ENCODE peak calls at places on chromosomes 4 and X, in ten cellular contexts. L is HCT116, F is adrenal gland, C is transverse colon, V is Peyer's patch, Y is H54, M is thyroid gland, U is tibial nerve, O is IMR-90, S is A549. E is an unnamed sample.

GRCh38 chr4:31539279-31540074 is 819.3 kb downstream of the PCDH7 start:
- DNase-seq in M (peak), V (no peak), F (no peak), L (no peak), Y (no peak), C (no peak), U (no peak), S (no peak), O (no peak), E (no peak)

GRCh38 chrX:11784543-11784942 is 26.5 kb downstream of the MSL3 start:
- DNase-seq in V (no peak), C (no peak), Y (no peak), S (no peak), F (no peak), L (no peak), U (no peak), M (no peak), O (no peak), E (no peak)

GRCh38 chrX:20267924-20268701 is 1.4 kb upstream of the RPS6KA3 start:
- DNase-seq in S (no peak), C (peak), L (no peak), M (peak), O (no peak), F (peak), V (peak), Y (no peak), U (peak), E (peak)

GRCh38 chrX:151393514-151393913 is 3.5 kb upstream of the VMA21 start:
- DNase-seq in F (no peak), L (no peak), V (peak), O (no peak), S (no peak), Y (no peak), U (no peak), M (no peak), C (no peak), E (no peak)

GRCh38 chr4:156388826-156389225 is 435.2 kb upstream of the CTSO start:
- DNase-seq in L (no peak), S (no peak), Y (peak), M (no peak), C (no peak), O (peak), V (no peak), F (no peak), U (no peak), E (no peak)

GRCh38 chr4:149716728-149717127 is 98.9 kb downstream of the IQCM start:
- DNase-seq in F (no peak), L (no peak), M (no peak), O (no peak), S (no peak), U (no peak), V (no peak), Y (no peak), C (no peak), E (no peak)

GRCh38 chrX:41333744-41333993 is 293 bp upstream of the DDX3X start:
- DNase-seq in M (peak), S (peak), Y (no peak), C (no peak), V (no peak), L (peak), U (peak), O (peak), F (peak), E (no peak)

GRCh38 chr4:182809417-182810102 is 107.6 kb downstream of the DCTD start:
- DNase-seq in U (no peak), M (peak), F (no peak), S (no peak), C (no peak), L (peak), Y (no peak), V (no peak), O (no peak), E (no peak)

GRCh38 chrX:16114640-16115039 is 8.7 kb upstream of the GRPR start:
- DNase-seq in S (no peak), M (no peak), C (no peak), O (peak), V (no peak), U (no peak), L (no peak), F (no peak), Y (no peak), E (no peak)

GRCh38 chrX:111634823-111635410 is 46.1 kb upstream of the ALG13 start:
- DNase-seq in S (no peak), F (no peak), Y (no peak), U (no peak), M (no peak), L (no peak), C (no peak), O (no peak), V (no peak), E (no peak)

GRCh38 chr4:100294356-100294755 is 104.1 kb upstream of the DDIT4L start:
- DNase-seq in M (no peak), O (peak), V (no peak), F (no peak), U (no peak), S (no peak), Y (no peak), L (no peak), C (no peak), E (no peak)

GRCh38 chr4:181964731-181965130 is 278.5 kb upstream of the TENM3 start:
- DNase-seq in F (no peak), C (no peak), L (no peak), V (no peak), Y (no peak), S (no peak), O (no peak), U (no peak), M (no peak), E (no peak)

GRCh38 chrX:134476284-134476683 is 16.3 kb downstream of the HPRT1 start:
- DNase-seq in F (no peak), V (no peak), M (no peak), S (no peak), U (no peak), O (no peak), Y (no peak), L (no peak), C (no peak), E (no peak)

GRCh38 chrX:74015379-74016019 is 288.5 kb upstream of the ZCCHC13 start:
- DNase-seq in O (peak), U (peak), L (peak), Y (peak), C (peak), F (peak), M (peak), S (peak), V (peak), E (no peak)

GRCh38 chr4:8547912-8548730 is 32.1 kb upstream of the GPR78 start:
- DNase-seq in Y (no peak), L (no peak), M (no peak), U (no peak), V (no peak), O (no peak), S (no peak), C (no peak), F (no peak), E (peak)

GRCh38 chr4:10115657-10116624 is 658 bp downstream of the WDR1 start:
- DNase-seq in U (no peak), L (peak), M (peak), F (peak), S (peak), O (no peak), V (peak), C (peak), Y (no peak), E (no peak)

GRCh38 chr4:140213736-140214135 is 59.8 kb upstream of the MAML3 start:
- DNase-seq in U (no peak), L (no peak), M (no peak), S (no peak), F (no peak), V (no peak), Y (peak), O (peak), C (no peak), E (no peak)

GRCh38 chr4:148004228-148004813 is 272.4 kb downstream of the ARHGAP10 start:
- DNase-seq in V (peak), F (no peak), M (no peak), C (peak), S (no peak), Y (no peak), L (no peak), U (peak), O (no peak), E (peak)

GRCh38 chrX:20067709-20068315 is 48.9 kb downstream of the MAP7D2 start:
- DNase-seq in L (peak), U (peak), F (peak), O (peak), M (peak), V (peak), C (peak), S (peak), Y (peak), E (peak)

GRCh38 chr4:155342142-155342541 is 34.6 kb downstream of the MAP9 start:
- DNase-seq in S (peak), F (no peak), V (no peak), U (no peak), C (no peak), O (peak), Y (no peak), L (no peak), M (no peak), E (no peak)

GRCh38 chr4:53654300-53654758 is 63.0 kb upstream of the LNX1 start:
- DNase-seq in C (no peak), M (peak), S (no peak), F (peak), U (no peak), O (peak), L (no peak), V (no peak), Y (no peak), E (no peak)

GRCh38 chr4:42483426-42484379 is 86.4 kb downstream of the SHISA3 start:
- DNase-seq in O (peak), L (no peak), M (no peak), S (no peak), F (no peak), V (no peak), U (peak), C (no peak), Y (no peak), E (no peak)

GRCh38 chrX:25131055-25131454 is 115.3 kb upstream of the ARX start:
- DNase-seq in U (no peak), C (no peak), F (no peak), O (peak), Y (no peak), V (no peak), M (no peak), L (no peak), S (peak), E (no peak)

GRCh38 chr4:41504167-41504566 is 33.8 kb upstream of the LIMCH1 start:
- DNase-seq in S (no peak), F (no peak), M (no peak), L (no peak), V (no peak), Y (no peak), O (no peak), U (no peak), C (no peak), E (no peak)

GRCh38 chrX:149374751-149375150 is 130.4 kb downstream of the IDS start:
- DNase-seq in C (no peak), O (no peak), U (no peak), S (no peak), V (no peak), Y (no peak), F (no peak), M (no peak), L (no peak), E (no peak)

GRCh38 chr4:146709956-146710355 is 71.3 kb downstream of the POU4F2 start:
- DNase-seq in L (no peak), U (no peak), S (no peak), M (no peak), C (no peak), O (no peak), Y (no peak), F (no peak), V (no peak), E (no peak)

GRCh38 chr4:142393127-142393526 is 453.0 kb downstream of the INPP4B start:
- DNase-seq in F (no peak), O (no peak), S (no peak), Y (no peak), C (no peak), M (no peak), L (no peak), U (no peak), V (no peak), E (no peak)

GRCh38 chrX:40249582-40249981 is 151.8 kb upstream of the BCOR start:
- DNase-seq in M (no peak), F (no peak), V (no peak), S (no peak), C (no peak), O (no peak), L (no peak), U (no peak), Y (no peak), E (no peak)

GRCh38 chr4:112526061-112526460 is 10.1 kb upstream of the NEUROG2 start:
- DNase-seq in F (no peak), C (no peak), M (no peak), O (peak), L (no peak), Y (no peak), V (no peak), S (no peak), U (no peak), E (no peak)

GRCh38 chr4:183355405-183355804 is 33.2 kb upstream of the CLDN24 start:
- DNase-seq in O (peak), Y (peak), S (no peak), F (peak), L (no peak), M (no peak), V (peak), U (no peak), C (no peak), E (no peak)

GRCh38 chrX:31258163-31258562 is 186.3 kb upstream of the FTHL17 start:
- DNase-seq in C (no peak), U (no peak), V (no peak), F (no peak), O (no peak), M (no peak), S (no peak), L (no peak), Y (no peak), E (no peak)

GRCh38 chrX:7149421-7149820 is 1.5 kb upstream of the PUDP start:
- DNase-seq in L (no peak), V (no peak), S (no peak), U (no peak), M (no peak), C (no peak), Y (no peak), O (no peak), F (no peak), E (no peak)

GRCh38 chrX:7147431-7147977 is at the start of gene STS:
- DNase-seq in Y (no peak), M (peak), S (no peak), F (peak), C (peak), U (peak), O (peak), V (peak), L (no peak), E (peak)

GRCh38 chrX:7146026-7146702 is 1.3 kb upstream of the STS start:
- DNase-seq in Y (no peak), F (no peak), C (no peak), S (no peak), M (no peak), L (no peak), U (no peak), V (no peak), O (no peak), E (no peak)

GRCh38 chrX:7146703-7147430 is 645 bp upstream of the STS start:
- DNase-seq in U (no peak), M (no peak), O (no peak), C (peak), S (no peak), Y (no peak), L (no peak), F (no peak), V (no peak), E (no peak)

DNA sequence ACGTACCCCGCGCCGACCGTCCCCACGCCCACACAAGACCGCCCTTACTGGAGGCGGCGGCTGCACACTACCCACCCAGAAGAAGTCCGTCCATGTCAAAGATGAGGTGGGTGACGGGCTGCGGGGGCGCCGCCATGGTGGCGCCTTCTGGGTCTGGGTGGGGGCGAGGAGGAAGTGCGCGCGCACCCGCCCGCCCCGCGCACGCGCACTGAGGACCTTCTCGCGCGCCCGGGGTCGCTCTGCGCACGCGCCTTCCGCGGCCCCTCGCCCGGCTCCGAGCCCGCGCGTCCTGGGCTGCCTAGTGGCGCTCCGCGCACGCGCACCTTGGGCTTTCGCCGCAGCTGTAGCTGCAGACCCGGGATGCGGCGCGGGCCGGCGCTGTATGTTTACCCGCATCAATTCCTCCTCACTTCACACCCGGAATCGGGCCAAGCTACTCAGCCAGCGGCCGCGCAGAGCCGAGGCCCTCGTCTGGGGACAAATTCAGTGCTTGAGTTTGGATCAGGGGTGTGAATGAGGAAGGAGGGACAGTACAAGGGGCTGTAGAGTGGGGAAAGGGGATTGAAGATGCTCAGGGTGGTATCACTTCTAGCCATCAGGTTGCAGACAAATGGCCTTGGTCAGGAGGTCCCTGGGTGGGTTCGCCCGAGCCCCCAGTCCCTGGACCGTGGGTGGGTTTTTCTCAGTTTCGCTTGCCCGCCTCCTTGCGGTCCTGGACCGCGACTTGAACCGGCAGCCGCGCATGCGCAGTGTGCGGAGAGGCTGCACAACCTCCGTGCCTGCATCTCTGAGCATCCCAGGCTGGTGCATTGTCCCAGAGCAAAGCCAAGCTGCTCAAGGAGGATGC is at the start of gene PUDP:
- DNase-seq in Y (peak), F (peak), L (peak), V (peak), S (peak), C (peak), U (peak), O (peak), M (peak), E (peak)
- TF ChIP-seq POLR2A in Y (peak), F (peak), L (no peak), V (peak), S (peak), C (peak), U (peak), O (peak), M (no peak), E (no peak)

GRCh38 chr4:185534534-185534849 is 815 bp downstream of the PDLIM3 start:
- DNase-seq in F (no peak), V (no peak), M (no peak), O (no peak), U (no peak), S (no peak), C (no peak), Y (no peak), L (no peak), E (no peak)
- TF ChIP-seq POLR2A in F (no peak), V (no peak), M (no peak), O (no peak), U (no peak), S (no peak), C (no peak), Y (no peak), L (no peak), E (no peak)

GRCh38 chrX:78957768-78958130 is 12.6 kb downstream of the P2RY10 start:
- DNase-seq in M (no peak), C (no peak), F (no peak), Y (no peak), V (no peak), U (no peak), S (no peak), O (no peak), L (no peak), E (no peak)
- TF ChIP-seq POLR2A in M (no peak), C (no peak), F (no peak), Y (no peak), V (no peak), U (no peak), S (no peak), O (no peak), L (no peak), E (no peak)

GRCh38 chr4:107930821-107931774 is at the start of gene CYP2U1:
- DNase-seq in Y (peak), M (peak), C (peak), S (peak), V (peak), O (peak), U (peak), F (peak), L (peak), E (peak)
- TF ChIP-seq POLR2A in Y (peak), M (no peak), C (peak), S (peak), V (peak), O (no peak), U (peak), F (peak), L (peak), E (no peak)

DNA sequence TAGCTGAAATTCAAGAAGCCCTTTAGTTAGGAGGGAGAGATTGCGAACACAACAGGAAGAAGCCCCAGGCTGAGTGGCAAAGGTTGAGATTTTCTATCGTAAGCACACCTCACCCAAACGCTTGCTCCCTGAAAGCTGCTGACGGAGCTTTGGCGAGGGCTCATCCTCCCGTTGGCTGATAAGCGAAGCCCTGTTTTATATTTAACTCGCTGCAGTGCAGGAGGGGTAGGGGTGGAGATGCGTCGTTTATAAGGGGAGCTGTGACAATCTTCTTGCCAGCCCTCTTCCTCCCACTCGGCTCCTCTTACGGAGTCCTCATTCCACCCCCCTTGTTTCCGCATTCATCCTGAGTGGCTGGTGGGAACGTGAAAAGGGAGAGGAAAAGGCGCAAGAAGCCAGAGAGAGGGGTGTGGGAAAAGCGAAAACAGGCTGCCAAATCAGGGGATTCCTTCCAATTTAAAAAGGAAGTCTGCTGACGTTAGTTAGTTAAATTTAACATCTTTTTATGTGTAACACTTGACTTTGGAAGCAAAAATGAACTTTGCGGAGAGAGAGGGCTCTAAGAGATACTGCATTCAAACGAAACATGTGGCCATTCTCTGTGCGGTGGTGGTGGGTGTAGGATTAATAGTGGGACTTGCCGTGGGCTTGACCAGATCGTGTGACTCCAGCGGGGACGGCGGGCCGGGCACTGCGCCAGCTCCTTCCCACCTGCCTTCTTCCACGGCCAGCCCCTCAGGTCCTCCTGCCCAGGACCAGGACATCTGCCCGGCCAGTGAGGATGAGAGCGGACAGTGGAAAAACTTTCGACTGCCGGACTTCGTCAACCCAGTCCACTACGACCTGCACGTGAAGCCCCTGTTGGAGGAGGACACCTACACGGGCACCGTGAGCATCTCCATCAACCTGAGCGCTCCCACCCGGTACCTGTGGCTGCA is at the start of gene ENPEP:
- DNase-seq in S (no peak), L (no peak), V (peak), F (peak), C (peak), Y (no peak), U (no peak), O (peak), M (no peak), E (peak)
- TF ChIP-seq POLR2A in S (no peak), L (no peak), V (peak), F (no peak), C (no peak), Y (no peak), U (no peak), O (no peak), M (no peak), E (no peak)

GRCh38 chrX:101051549-101052302 is at the start of gene TRMT2B:
- DNase-seq in F (peak), O (peak), S (peak), Y (peak), V (peak), M (peak), C (peak), U (peak), L (peak), E (peak)
- TF ChIP-seq POLR2A in F (peak), O (no peak), S (peak), Y (no peak), V (peak), M (no peak), C (peak), U (no peak), L (peak), E (no peak)

GRCh38 chrX:53091354-53091753 is 2.6 kb upstream of the KANTR start:
- DNase-seq in F (no peak), L (no peak), M (no peak), S (no peak), Y (no peak), C (no peak), V (no peak), U (no peak), O (no peak), E (peak)

GRCh38 chrX:53094584-53094908 is 604 bp downstream of the KANTR start:
- DNase-seq in M (no peak), S (no peak), Y (no peak), C (no peak), L (no peak), F (no peak), O (no peak), V (no peak), U (no peak), E (no peak)

GRCh38 chrX:53095796-53096195 is 1.9 kb downstream of the KANTR start:
- DNase-seq in U (no peak), S (no peak), C (no peak), V (no peak), L (no peak), F (no peak), M (no peak), O (no peak), Y (no peak), E (no peak)

GRCh38 chrX:53093177-53093655 is 726 bp upstream of the KANTR start:
- DNase-seq in S (peak), M (peak), L (peak), V (peak), Y (no peak), O (peak), F (peak), C (peak), U (peak), E (peak)

GRCh38 chrX:53093748-53094583 is at the start of gene KANTR:
- DNase-seq in U (peak), O (peak), Y (peak), M (peak), V (peak), L (peak), F (peak), S (peak), C (peak), E (peak)
- TF ChIP-seq POLR2A in U (peak), O (no peak), Y (peak), M (no peak), V (peak), L (no peak), F (peak), S (peak), C (peak), E (no peak)